ENCODE peak calls at places on chromosomes 11 and 22, in five cellular contexts. C is T1000, H is type B pancreatic cell, K is Calu3, P is cardiac muscle cell. Y is an unnamed sample.

GRCh38 chr11:65642014-65642671 is 4.2 kb downstream of the SIPA1 start:
- DNase-seq in C (no peak), H (no peak), K (no peak), P (peak), Y (no peak)

GRCh38 chr22:24583221-24583971 is 9.5 kb downstream of the LRRC75B start:
- DNase-seq in C (no peak), H (no peak), K (peak), P (peak), Y (peak)

GRCh38 chr11:98625526-98625925 is 395.2 kb upstream of the CNTN5 start:
- DNase-seq in H (no peak), P (no peak), K (no peak), C (no peak), Y (no peak)

GRCh38 chr11:2138436-2139117 is 612 bp downstream of the IGF2 start:
- DNase-seq in C (no peak), H (no peak), K (no peak), P (no peak), Y (no peak)

GRCh38 chr11:18046116-18046777 is at the start of gene TPH1:
- DNase-seq in H (peak), C (no peak), P (peak), K (peak), Y (peak)

GRCh38 chr22:29143848-29144785 is 61.6 kb upstream of the EMID1 start:
- DNase-seq in P (peak), H (no peak), C (no peak), K (no peak), Y (no peak)

GRCh38 chr11:64561984-64562722 is 28.9 kb upstream of the SLC22A12 start:
- DNase-seq in H (no peak), K (no peak), C (no peak), P (no peak), Y (no peak)

GRCh38 chr22:33105501-33105911 is 47.3 kb upstream of the SYN3 start:
- DNase-seq in H (no peak), K (no peak), C (no peak), P (no peak), Y (peak)

GRCh38 chr11:35146711-35147110 is 7.7 kb downstream of the CD44 start:
- DNase-seq in P (no peak), H (no peak), K (no peak), C (no peak), Y (no peak)

GRCh38 chr11:126744699-126745098 is 255.9 kb downstream of the KIRREL3 start:
- DNase-seq in P (no peak), C (no peak), H (no peak), K (no peak), Y (no peak)

GRCh38 chr22:49933236-49933921 is 14.9 kb downstream of the CRELD2 start:
- DNase-seq in H (no peak), C (no peak), K (no peak), P (no peak), Y (no peak)

GRCh38 chr22:27663812-27664211 is 137.7 kb downstream of the MN1 start:
- DNase-seq in P (no peak), C (no peak), K (no peak), H (no peak), Y (no peak)

GRCh38 chr22:46047841-46048595 is 71.1 kb upstream of the WNT7B start:
- DNase-seq in H (no peak), K (no peak), C (no peak), P (no peak), Y (peak)

GRCh38 chr11:24963879-24964278 is 467.0 kb downstream of the LUZP2 start:
- DNase-seq in H (no peak), P (no peak), K (no peak), C (no peak), Y (no peak)

GRCh38 chr11:80315263-80315662 is 874.4 kb upstream of the TENM4 start:
- DNase-seq in C (no peak), H (no peak), K (no peak), P (no peak), Y (no peak)

Y was measured in AG10803.